ENCODE peak calls at places on chromosomes 11 and 22, in five cellular contexts. W, F, G, L and N are unnamed samples.

GRCh38 chr11:16871368-16871767 is 132.9 kb downstream of the C11orf58 start:
- DNase-seq in L (no peak), G (no peak), W (peak), F (no peak), N (no peak)

GRCh38 chr11:27470166-27470565 is 2.4 kb downstream of the LGR4 start:
- DNase-seq in G (no peak), L (peak), W (no peak), F (no peak), N (no peak)

GRCh38 chr11:128550967-128551522 is 36.3 kb downstream of the ETS1 start:
- DNase-seq in W (no peak), G (no peak), F (no peak), L (no peak), N (no peak)

GRCh38 chr11:71342951-71343827 is 90.8 kb upstream of the SHANK2 start:
- DNase-seq in G (peak), L (peak), F (peak), W (peak), N (peak)

GRCh38 chr11:105392546-105392945 is 217.3 kb upstream of the GRIA4 start:
- DNase-seq in W (peak), G (no peak), L (no peak), F (no peak), N (no peak)

GRCh38 chr22:39530692-39531331 is 1.7 kb downstream of the RPS19BP1 start:
- DNase-seq in F (peak), W (peak), G (no peak), L (no peak), N (no peak)

GRCh38 chr11:94417386-94417987 is 16.3 kb upstream of the GPR83 start:
- DNase-seq in W (peak), F (no peak), G (peak), L (peak), N (no peak)

GRCh38 chr11:83139310-83139709 is 17.6 kb upstream of the PCF11 start:
- DNase-seq in G (no peak), W (no peak), L (no peak), F (no peak), N (no peak)

GRCh38 chr11:73983764-73984543 is 1.3 kb upstream of the UCP2 start:
- DNase-seq in W (no peak), G (no peak), L (no peak), F (no peak), N (no peak)

GRCh38 chr11:45432100-45432499 is 146.0 kb upstream of the SYT13 start:
- DNase-seq in F (no peak), L (no peak), W (no peak), G (no peak), N (no peak)

GRCh38 chr11:6061475-6061874 is 30.9 kb upstream of the OR56A1 start:
- DNase-seq in F (no peak), L (no peak), G (no peak), W (no peak), N (no peak)

GRCh38 chr22:38953577-38954413 is 3.6 kb upstream of the APOBEC3A start:
- DNase-seq in L (no peak), F (no peak), G (no peak), W (no peak), N (peak)

GRCh38 chr22:48884786-48885185 is 942.9 kb downstream of the BRD1 start:
- DNase-seq in F (peak), W (no peak), L (no peak), G (no peak), N (no peak)

GRCh38 chr11:130278745-130279144 is 36.0 kb downstream of the ZBTB44 start:
- DNase-seq in G (no peak), F (no peak), L (no peak), W (peak), N (no peak)

GRCh38 chr11:125072210-125072960 is 9.3 kb downstream of the SLC37A2 start:
- DNase-seq in G (no peak), F (peak), W (no peak), L (no peak), N (peak)

GRCh38 chr11:132111781-132112380 is 741.5 kb downstream of the NTM start:
- DNase-seq in W (peak), L (peak), G (no peak), F (no peak), N (no peak)

GRCh38 chr11:19525714-19526113 is 186.9 kb upstream of the NAV2 start:
- DNase-seq in F (no peak), W (no peak), L (no peak), G (no peak), N (no peak)

GRCh38 chr22:26763633-26764295 is 106.4 kb downstream of the MIAT start:
- DNase-seq in G (no peak), L (peak), F (no peak), W (peak), N (no peak)

GRCh38 chr11:119584193-119585037 is 144.6 kb downstream of the NECTIN1 start:
- DNase-seq in G (no peak), L (no peak), F (peak), W (peak), N (no peak)

GRCh38 chr11:113553235-113553634 is 78.0 kb upstream of the DRD2 start:
- DNase-seq in G (peak), W (peak), L (peak), F (no peak), N (no peak)

GRCh38 chr11:90783111-90783510 is 560.3 kb upstream of the CHORDC1 start:
- DNase-seq in L (no peak), G (no peak), W (no peak), F (no peak), N (no peak)

GRCh38 chr22:46054878-46055158 is 77.9 kb upstream of the WNT7B start:
- DNase-seq in G (no peak), L (no peak), W (no peak), F (peak), N (no peak)

GRCh38 chr11:72300268-72300667 is 56.3 kb upstream of the PHOX2A start:
- DNase-seq in F (no peak), W (no peak), L (no peak), G (no peak), N (no peak)

GRCh38 chr11:3164138-3164539 is 971 bp downstream of the OSBPL5 start:
- DNase-seq in F (peak), W (peak), L (no peak), G (no peak), N (no peak)

DNA sequence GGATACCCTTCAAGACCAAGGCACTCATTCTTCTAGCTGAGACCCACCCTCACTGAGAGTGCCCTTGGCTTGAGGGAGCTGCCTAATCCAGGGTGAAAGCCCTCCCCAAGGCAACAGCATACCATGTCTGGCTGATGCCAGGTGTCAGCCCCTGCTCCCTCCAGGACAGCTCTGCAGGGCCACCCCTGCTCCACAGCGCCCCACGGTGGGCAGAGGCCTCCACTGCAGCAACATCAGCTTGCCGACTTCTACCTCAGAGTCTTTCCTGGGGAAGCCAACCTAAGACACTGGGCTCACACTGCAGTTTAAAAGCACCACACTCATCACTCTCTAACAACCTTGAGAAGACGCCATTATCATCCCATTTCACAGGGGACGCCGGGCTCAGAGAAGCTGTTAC is 29.0 kb downstream of the TTLL1 start:
- DNase-seq in L (no peak), G (no peak), F (peak), W (peak), N (peak)
- TF ChIP-seq CTCF in L (peak), G (peak), F (peak), W (peak), N (peak)

GRCh38 chr11:117903505-117904382 is 25.5 kb downstream of the TMPRSS13 start:
- DNase-seq in G (no peak), L (no peak), F (no peak), W (no peak), N (no peak)
- TF ChIP-seq CTCF in G (no peak), L (no peak), F (no peak), W (no peak), N (no peak)

GRCh38 chr11:11451501-11452005 is 98.5 kb upstream of the CSNK2A3 start:
- DNase-seq in G (peak), W (no peak), F (no peak), L (peak), N (peak)
- TF ChIP-seq CTCF in G (no peak), W (no peak), F (no peak), L (peak), N (no peak)

DNA sequence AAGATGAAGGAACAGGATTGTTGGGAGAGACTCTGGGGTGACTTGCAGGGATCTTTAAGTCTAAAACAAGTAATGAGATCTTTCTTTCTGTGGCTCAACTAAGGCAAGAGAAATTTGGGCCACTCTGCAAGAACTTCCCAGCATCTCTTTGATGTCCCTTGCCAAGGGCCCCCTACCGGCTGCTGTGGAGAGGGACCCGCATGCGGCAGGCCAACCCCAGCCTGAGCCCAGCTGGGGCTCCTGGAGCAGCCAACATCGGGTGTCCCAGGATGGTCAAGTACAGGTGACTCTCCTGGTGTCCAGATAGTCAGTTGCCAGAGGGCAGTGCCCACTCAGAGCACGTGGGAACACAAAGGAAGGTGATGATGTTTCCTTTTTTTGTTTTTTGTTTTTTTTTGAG is 363.2 kb downstream of the TBC1D22A start:
- DNase-seq in L (no peak), W (peak), G (peak), F (peak), N (no peak)
- TF ChIP-seq CTCF in L (no peak), W (peak), G (no peak), F (no peak), N (no peak)